ENCODE peak calls at places on chromosomes 13 and 19, in seven cellular contexts. I, R, L, N, G, M and B are unnamed samples.
A peak's percentile ranks its signal among the peaks of the same experiment; 100 is the strongest.

GRCh38 chr13:68850160-68850559 is 1257.5 kb upstream of the ATXN8OS start:
- DNase-seq in M (no peak), L (no peak), I (peak; percentile 45), R (no peak), G (no peak), N (no peak), B (no peak)

GRCh38 chr13:30734434-30734833 is 909 bp upstream of the ALOX5AP start:
- DNase-seq in I (peak; percentile 70), L (no peak), G (no peak), R (no peak), N (peak; percentile 74), M (peak; percentile 74), B (no peak)

GRCh38 chr19:13537454-13537853 is 31.2 kb upstream of the CACNA1A start:
- DNase-seq in M (no peak), I (no peak), G (no peak), N (no peak), L (no peak), R (no peak), B (no peak)

GRCh38 chr13:110116072-110116487 is 190.9 kb downstream of the COL4A1 start:
- DNase-seq in L (no peak), I (peak; percentile 86), M (peak; percentile 60), G (no peak), R (peak; percentile 67), N (peak; percentile 60), B (peak; percentile 31)

GRCh38 chr19:4506449-4507149 is 11.7 kb downstream of the PLIN4 start:
- DNase-seq in G (no peak), N (no peak), R (no peak), M (peak; percentile 80), L (no peak), I (peak; percentile 79), B (no peak)

GRCh38 chr13:50098693-50099092 is 83.4 kb downstream of the KCNRG start:
- DNase-seq in N (no peak), M (no peak), L (no peak), I (no peak), G (no peak), R (no peak), B (no peak)

GRCh38 chr19:49512970-49513745 is 697 bp downstream of the FCGRT start:
- DNase-seq in I (peak; percentile 40), L (no peak), M (no peak), G (no peak), N (no peak), R (no peak), B (no peak)

GRCh38 chr19:40424637-40425449 is 949 bp downstream of the SERTAD1 start:
- DNase-seq in G (no peak), N (no peak), R (no peak), M (peak; percentile 13), I (peak; percentile 41), L (no peak), B (no peak)

GRCh38 chr13:40271931-40272775 is 394.3 kb downstream of the FOXO1 start:
- DNase-seq in L (peak; percentile 64), G (no peak), R (peak; percentile 43), I (peak; percentile 13), M (peak; percentile 22), N (no peak), B (no peak)

GRCh38 chr19:531753-532571 is at the start of gene CDC34:
- DNase-seq in I (no peak), N (no peak), R (no peak), G (no peak), M (no peak), L (no peak), B (no peak)

GRCh38 chr19:54805665-54806515 is 2.5 kb downstream of the KIR2DL4 start:
- DNase-seq in R (no peak), L (no peak), G (no peak), I (no peak), M (no peak), N (no peak), B (no peak)

GRCh38 chr13:24071423-24072075 is 89.0 kb upstream of the SPATA13 start:
- DNase-seq in G (no peak), M (peak; percentile 48), N (no peak), I (peak; percentile 54), R (no peak), L (no peak), B (no peak)

GRCh38 chr19:23788415-23788814 is 29.7 kb upstream of the ZNF681 start:
- DNase-seq in I (no peak), N (no peak), L (no peak), M (no peak), R (peak; percentile 3), G (no peak), B (no peak)

GRCh38 chr19:44345969-44346368 is 10.5 kb downstream of the ZNF112 start:
- DNase-seq in N (no peak), R (no peak), L (no peak), I (no peak), M (no peak), G (no peak), B (no peak)

GRCh38 chr19:10749435-10750384 is 31.8 kb downstream of the DNM2 start:
- DNase-seq in I (no peak), L (no peak), N (no peak), R (peak; percentile 61), G (no peak), M (no peak), B (no peak)

GRCh38 chr19:51016798-51017683 is 2.5 kb downstream of the KLK10 start:
- DNase-seq in I (peak; percentile 11), G (no peak), N (peak; percentile 74), R (peak; percentile 82), M (peak; percentile 16), L (peak; percentile 83), B (peak; percentile 16)

GRCh38 chr19:17289489-17289888 is 7.8 kb downstream of the ANKLE1 start:
- DNase-seq in I (peak; percentile 88), N (no peak), R (peak; percentile 72), G (no peak), M (peak; percentile 90), L (no peak), B (no peak)

GRCh38 chr19:10289836-10290438 is at the start of gene ICAM5:
- DNase-seq in G (no peak), M (peak; percentile 42), R (no peak), N (peak; percentile 70), L (no peak), I (no peak), B (no peak)

GRCh38 chr13:45464687-45465453 is at the start of gene COG3:
- DNase-seq in N (peak; percentile 92), L (peak; percentile 93), R (peak; percentile 94), M (peak; percentile 97), I (peak; percentile 97), G (peak; percentile 93), B (peak; percentile 94)

GRCh38 chr19:3515891-3516422 is 9.8 kb downstream of the FZR1 start:
- DNase-seq in M (peak; percentile 50), I (no peak), N (no peak), R (no peak), L (no peak), G (no peak), B (no peak)

GRCh38 chr19:58279925-58280316 is 1.2 kb downstream of the ZNF8 start:
- DNase-seq in M (no peak), L (no peak), N (no peak), G (no peak), R (no peak), I (no peak), B (no peak)
- H3K9me3 ChIP-seq in M (peaks cover 19% of the 10 kb centered on the region), L (peaks cover 54% of the 10 kb centered on the region), N (no peaks in the 10 kb centered on the region), G (peaks cover 3% of the 10 kb centered on the region), R (no peaks in the 10 kb centered on the region), I (peaks cover 27% of the 10 kb centered on the region), B (no peaks in the 10 kb centered on the region)

DNA sequence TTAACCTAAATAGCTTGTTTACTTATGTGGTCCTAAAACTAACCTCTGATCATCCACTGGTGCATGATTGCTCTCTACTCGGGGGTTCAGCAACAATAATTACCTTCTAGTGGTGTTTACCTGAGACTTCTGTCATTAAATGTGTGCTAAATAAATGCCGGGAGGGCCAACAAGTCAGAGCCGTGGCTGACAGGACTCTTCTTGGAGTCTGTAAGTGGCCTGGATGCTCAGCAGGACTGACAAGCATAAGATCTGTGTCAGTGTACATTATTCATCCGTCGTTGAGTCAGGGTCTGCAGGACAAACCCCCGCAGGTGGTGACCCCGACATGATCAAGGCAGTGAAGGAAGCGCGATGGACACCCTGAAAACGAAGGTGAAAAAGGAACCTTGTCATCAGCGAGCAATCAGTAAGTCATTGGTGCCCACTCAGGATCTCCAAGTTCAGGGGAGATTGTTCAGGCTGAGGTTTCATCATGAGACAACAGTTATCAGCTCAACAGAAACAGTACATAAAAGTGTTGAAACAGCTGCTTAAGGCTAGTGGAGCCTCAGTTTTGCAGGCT is 1466.9 kb downstream of the UQCRFS1 start:
- DNase-seq in L (no peak), R (peak; percentile 9), I (no peak), G (no peak), M (no peak), N (peak; percentile 5), B (no peak)
- H3K9me3 ChIP-seq in L (no peaks in the 10 kb centered on the region), R (no peaks in the 10 kb centered on the region), I (no peaks in the 10 kb centered on the region), G (no peaks in the 10 kb centered on the region), M (no peaks in the 10 kb centered on the region), N (no peaks in the 10 kb centered on the region), B (no peaks in the 10 kb centered on the region)

DNA sequence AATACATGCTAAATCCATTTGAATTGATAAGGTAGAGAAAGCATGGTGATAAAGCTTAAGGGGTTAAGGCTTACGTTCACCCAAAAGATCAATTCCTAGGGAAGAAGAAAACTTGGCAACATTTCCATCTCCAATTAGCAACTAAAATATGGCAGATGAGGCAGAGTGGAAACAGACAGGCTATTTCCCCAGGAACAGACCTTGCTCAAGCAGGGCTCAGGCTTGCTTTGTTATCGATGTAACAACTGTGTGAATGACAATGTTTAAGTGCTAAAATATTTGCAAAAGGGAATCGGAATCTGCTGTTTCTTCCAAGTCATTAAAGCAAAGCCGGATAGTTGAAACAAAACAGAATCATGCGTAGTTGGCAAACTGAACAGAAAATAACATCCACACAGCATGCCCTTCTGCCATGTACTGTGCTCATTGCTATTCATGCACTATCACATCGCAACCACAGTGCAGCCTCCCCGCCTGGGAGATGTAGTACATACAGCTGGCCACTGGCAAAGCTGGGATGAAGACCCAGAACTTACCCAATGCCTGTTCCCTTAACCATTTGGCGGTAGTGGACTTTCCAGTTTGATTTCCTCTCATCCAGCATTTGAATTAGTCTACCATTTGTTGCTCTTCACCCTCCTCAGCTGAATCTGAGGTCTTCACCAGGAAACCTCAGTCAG is 799.1 kb downstream of the DIAPH3 start:
- DNase-seq in L (no peak), R (no peak), I (no peak), M (no peak), G (no peak), N (no peak), B (no peak)
- H3K9me3 ChIP-seq in L (no peaks in the 10 kb centered on the region), R (no peaks in the 10 kb centered on the region), I (no peaks in the 10 kb centered on the region), M (no peaks in the 10 kb centered on the region), G (no peaks in the 10 kb centered on the region), N (no peaks in the 10 kb centered on the region), B (no peaks in the 10 kb centered on the region)

DNA sequence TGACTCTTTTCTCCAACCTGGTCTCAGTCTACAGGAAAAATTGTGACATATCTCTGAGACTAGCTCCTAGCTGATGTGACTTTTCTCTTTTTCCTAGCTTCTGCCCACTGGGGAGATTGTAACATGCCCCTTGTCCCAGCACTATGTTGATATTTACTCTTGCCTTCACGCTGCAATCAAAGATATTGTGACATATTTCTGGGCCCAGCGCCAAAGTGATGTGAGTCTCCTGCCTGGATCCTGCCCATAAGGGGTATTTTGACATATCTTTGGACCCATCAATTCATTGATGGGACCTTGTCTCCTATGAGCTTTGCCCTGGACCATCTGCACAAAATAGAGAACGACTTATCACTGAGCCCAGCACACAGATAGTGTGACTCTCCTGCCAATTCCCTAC is 41.1 kb downstream of the ZNF729 start:
- DNase-seq in N (no peak), M (no peak), G (no peak), R (no peak), I (no peak), L (no peak), B (no peak)
- H3K9me3 ChIP-seq in N (peaks cover 8% of the 10 kb centered on the region), M (peaks cover 48% of the 10 kb centered on the region), G (no peaks in the 10 kb centered on the region), R (no peaks in the 10 kb centered on the region), I (peaks cover 90% of the 10 kb centered on the region), L (peaks cover 16% of the 10 kb centered on the region), B (no peaks in the 10 kb centered on the region)